ENCODE peak calls at places on chromosomes 5 and 9, in six cellular contexts. H is IMR-90, L is hepatocyte, D is OCI-LY7, Y is cardiac muscle cell, Q is pancreas. Z is an unnamed sample.

GRCh38 chr5:98771389-98772109 is 1.9 kb upstream of the RGMB start:
- DNase-seq in D (peak; percentile 83), H (peak; percentile 95), Q (no peak), Y (peak; percentile 88), L (peak; percentile 92), Z (peak; percentile 92)

GRCh38 chr5:41240985-41241384 is 27.7 kb upstream of the C6 start:
- DNase-seq in D (no peak), L (no peak), H (no peak), Q (peak; percentile 33), Y (no peak), Z (no peak)

GRCh38 chr5:154587123-154587725 is 109.2 kb upstream of the HAND1 start:
- DNase-seq in L (no peak), D (no peak), Y (no peak), Q (no peak), H (no peak), Z (no peak)

GRCh38 chr5:130871346-130872086 is 293.5 kb downstream of the HINT1 start:
- DNase-seq in Y (peak; percentile 45), H (peak; percentile 1), Q (no peak), L (peak; percentile 35), D (peak; percentile 30), Z (peak; percentile 59)

GRCh38 chr9:69609156-69609555 is 63.0 kb downstream of the APBA1 start:
- DNase-seq in D (no peak), Q (no peak), L (no peak), Y (no peak), H (no peak), Z (no peak)

GRCh38 chr5:166382031-166382430 is 1909.4 kb upstream of the WWC1 start:
- DNase-seq in L (no peak), D (no peak), Y (no peak), Q (no peak), H (no peak), Z (no peak)

GRCh38 chr5:14510156-14510734 is 71.3 kb upstream of the OTULINL start:
- DNase-seq in Q (no peak), D (peak; percentile 13), Y (no peak), L (no peak), H (no peak), Z (no peak)

GRCh38 chr5:95222836-95223235 is 62.1 kb downstream of the MCTP1 start:
- DNase-seq in D (no peak), Q (no peak), Y (no peak), H (no peak), L (no peak), Z (no peak)

GRCh38 chr9:113609562-113610318 is 146.2 kb downstream of the RGS3 start:
- DNase-seq in Q (peak; percentile 92), D (no peak), H (peak; percentile 60), L (peak; percentile 56), Y (peak; percentile 87), Z (no peak)

GRCh38 chr9:95505676-95506437 is 10.9 kb downstream of the PTCH1 start:
- DNase-seq in Y (peak; percentile 87), D (peak; percentile 81), L (peak; percentile 85), H (peak; percentile 63), Q (no peak), Z (peak; percentile 78)

GRCh38 chr5:91318727-91319126 is 64.4 kb downstream of the ARRDC3 start:
- DNase-seq in Q (no peak), D (no peak), Y (no peak), H (no peak), L (no peak), Z (no peak)

GRCh38 chr5:39209924-39210323 is 9.4 kb downstream of the FYB1 start:
- DNase-seq in Y (no peak), L (no peak), H (no peak), D (no peak), Q (no peak), Z (no peak)

GRCh38 chr9:6232546-6232945 is 16.9 kb downstream of the IL33 start:
- DNase-seq in L (no peak), D (no peak), Q (no peak), Y (no peak), H (no peak), Z (no peak)

GRCh38 chr5:154107729-154108128 is 69.0 kb downstream of the MFAP3 start:
- DNase-seq in Y (no peak), Q (no peak), D (no peak), H (no peak), L (no peak), Z (peak; percentile 34)

GRCh38 chr9:114902773-114903589 is 27.4 kb downstream of the TNFSF8 start:
- DNase-seq in Y (no peak), D (peak; percentile 41), Q (no peak), L (no peak), H (peak; percentile 51), Z (no peak)

GRCh38 chr5:126490167-126490937 is 67.1 kb downstream of the GRAMD2B start:
- DNase-seq in Q (no peak), L (no peak), H (no peak), Y (no peak), D (peak; percentile 19), Z (peak; percentile 43)
- TF ChIP-seq CTCF in Q (no peak), L (peak; percentile 14), H (no peak), Y (peak; percentile 5), D (peak; percentile 33), Z (peak; percentile 13)

GRCh38 chr9:123097709-123098459 is 64.4 kb downstream of the GPR21 start:
- DNase-seq in H (no peak), Y (no peak), Q (no peak), L (no peak), D (no peak), Z (peak; percentile 52)

GRCh38 chr9:123102380-123103113 is 69.1 kb downstream of the GPR21 start:
- DNase-seq in H (peak; percentile 40), Y (no peak), L (no peak), D (peak; percentile 48), Q (no peak), Z (peak; percentile 31)

GRCh38 chr9:123104807-123105206 is 71.3 kb downstream of the GPR21 start:
- DNase-seq in D (no peak), Y (no peak), H (no peak), L (no peak), Q (no peak), Z (no peak)

GRCh38 chr9:123099548-123099947 is 66.1 kb downstream of the GPR21 start:
- DNase-seq in D (no peak), Y (no peak), H (no peak), L (no peak), Q (no peak), Z (no peak)

DNA sequence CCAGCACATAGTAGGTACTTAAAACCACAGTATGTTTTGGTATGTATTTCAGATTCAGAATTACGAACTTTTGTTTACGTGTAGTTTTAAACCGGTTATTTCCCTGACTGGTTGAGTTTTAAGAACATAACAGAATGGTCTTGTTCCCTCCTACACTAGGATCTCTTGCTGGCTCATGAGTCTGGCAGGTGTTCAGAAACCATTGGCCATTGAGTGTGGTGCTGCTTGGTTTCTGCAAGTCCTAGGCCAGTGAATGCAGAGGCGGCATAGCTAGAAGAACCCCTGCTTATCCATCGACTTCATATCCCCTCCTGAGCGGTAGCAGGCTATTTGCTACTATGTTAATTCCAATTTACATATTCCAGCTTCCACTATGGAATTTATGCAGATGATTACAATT is 65.6 kb downstream of the GPR21 start:
- DNase-seq in L (no peak), D (no peak), Q (no peak), H (no peak), Y (no peak), Z (no peak)
- H3K4me1 ChIP-seq in L (peaks cover 6% of the 10 kb centered on the region), D (peaks cover 35% of the 10 kb centered on the region), Q (no peaks in the 10 kb centered on the region), H (peaks cover 7% of the 10 kb centered on the region), Y (peaks cover 6% of the 10 kb centered on the region), Z (peaks cover 31% of the 10 kb centered on the region)

GRCh38 chr5:151463137-151464029 is 16.0 kb downstream of the SLC36A1 start:
- DNase-seq in H (no peak), L (no peak), Y (peak; percentile 46), Q (no peak), D (peak; percentile 19), Z (no peak)
- TF ChIP-seq CTCF in H (no peak), L (peak; percentile 54), Y (peak; percentile 43), Q (no peak), D (peak; percentile 74), Z (peak; percentile 63)

GRCh38 chr9:134644715-134645606 is 3.4 kb downstream of the COL5A1 start:
- DNase-seq in Q (peak; percentile 72), Y (no peak), L (peak; percentile 87), D (no peak), H (peak; percentile 99), Z (peak; percentile 93)
- H3K4me1 ChIP-seq in Q (no peaks in the 10 kb centered on the region), Y (peaks cover 26% of the 10 kb centered on the region), L (peaks cover 36% of the 10 kb centered on the region), D (no peaks in the 10 kb centered on the region), H (peaks cover 43% of the 10 kb centered on the region), Z (peaks cover 31% of the 10 kb centered on the region)

Z was measured in A673.